ENCODE peak calls at places on chromosome 21, in six cellular contexts. One of them, this sample, is unnamed.

GRCh38 chr21:32386195-32386870 is 6.5 kb downstream of the URB1 start:
- DNase-seq in GM12878: no peak
- DNase-seq in H1: no peak
- DNase-seq in HepG2: no peak
- DNase-seq in HCT116: no peak
- DNase-seq in K562: no peak
- DNase-seq in this sample: no peak

GRCh38 chr21:43192501-43193081 is 23.8 kb downstream of the CRYAA start:
- DNase-seq in H1: no peak
- DNase-seq in K562: no peak
- DNase-seq in HCT116: no peak
- DNase-seq in HepG2: no peak
- DNase-seq in GM12878: no peak
- DNase-seq in this sample: no peak

GRCh38 chr21:43343992-43344886 is 82.7 kb downstream of the SIK1 start:
- DNase-seq in GM12878: no peak
- DNase-seq in HepG2: no peak
- DNase-seq in K562: no peak
- DNase-seq in HCT116: no peak
- DNase-seq in H1: no peak
- DNase-seq in this sample: no peak

GRCh38 chr21:15772654-15773053 is 42.9 kb downstream of the USP25 start:
- DNase-seq in HepG2: no peak
- DNase-seq in GM12878: no peak
- DNase-seq in K562: no peak
- DNase-seq in H1: no peak
- DNase-seq in HCT116: no peak
- DNase-seq in this sample: no peak

GRCh38 chr21:15171546-15171945 is 106.7 kb upstream of the NRIP1 start:
- DNase-seq in K562: no peak
- DNase-seq in GM12878: no peak
- DNase-seq in H1: no peak
- DNase-seq in HepG2: no peak
- DNase-seq in HCT116: no peak
- DNase-seq in this sample: no peak

GRCh38 chr21:18000961-18001522 is 181.9 kb upstream of the C21orf91 start:
- DNase-seq in K562: peak; percentile 4
- DNase-seq in HCT116: no peak
- DNase-seq in H1: no peak
- DNase-seq in HepG2: peak; percentile 0
- DNase-seq in GM12878: no peak
- DNase-seq in this sample: no peak

GRCh38 chr21:16402752-16403151 is 673.0 kb downstream of the USP25 start:
- DNase-seq in K562: no peak
- DNase-seq in HepG2: no peak
- DNase-seq in HCT116: no peak
- DNase-seq in GM12878: no peak
- DNase-seq in H1: no peak
- DNase-seq in this sample: no peak

GRCh38 chr21:36718951-36719501 is 20.1 kb downstream of the SIM2 start:
- DNase-seq in H1: no peak
- DNase-seq in GM12878: no peak
- DNase-seq in K562: peak; percentile 56
- DNase-seq in HepG2: peak; percentile 53
- DNase-seq in HCT116: peak; percentile 52
- DNase-seq in this sample: no peak

GRCh38 chr21:15506086-15506485 is 223.7 kb upstream of the USP25 start:
- DNase-seq in HCT116: no peak
- DNase-seq in H1: no peak
- DNase-seq in HepG2: no peak
- DNase-seq in GM12878: no peak
- DNase-seq in K562: no peak
- DNase-seq in this sample: no peak

GRCh38 chr21:34511787-34512451 is at the start of gene KCNE1:
- DNase-seq in HCT116: no peak
- DNase-seq in H1: no peak
- DNase-seq in K562: no peak
- DNase-seq in HepG2: no peak
- DNase-seq in GM12878: no peak
- DNase-seq in this sample: no peak
- TF ChIP-seq ZNF274 in HCT116: no peak
- TF ChIP-seq ZNF274 in H1: no peak
- TF ChIP-seq ZNF274 in K562: no peak
- TF ChIP-seq ZNF274 in HepG2: no peak
- TF ChIP-seq ZNF274 in GM12878: no peak
- TF ChIP-seq ZNF274 in this sample: no peak

GRCh38 chr21:29305068-29305467 is 6.3 kb downstream of the BACH1 start:
- DNase-seq in HepG2: no peak
- DNase-seq in HCT116: no peak
- DNase-seq in H1: no peak
- DNase-seq in K562: no peak
- DNase-seq in GM12878: no peak
- DNase-seq in this sample: no peak
- H3K4me3 ChIP-seq in HepG2: no peak overlapping the region
- H3K4me3 ChIP-seq in HCT116: no peak overlapping the region
- H3K4me3 ChIP-seq in H1: no peak overlapping the region
- H3K4me3 ChIP-seq in K562: no peak overlapping the region
- H3K4me3 ChIP-seq in GM12878: no peak overlapping the region
- H3K4me3 ChIP-seq in this sample: no peak overlapping the region

GRCh38 chr21:46516068-46516467 is 57.4 kb downstream of the DIP2A start:
- DNase-seq in GM12878: no peak
- DNase-seq in H1: no peak
- DNase-seq in HepG2: no peak
- DNase-seq in K562: no peak
- DNase-seq in HCT116: no peak
- DNase-seq in this sample: no peak

GRCh38 chr21:46509760-46510159 is 51.1 kb downstream of the DIP2A start:
- DNase-seq in HepG2: peak; percentile 87
- DNase-seq in HCT116: peak; percentile 18
- DNase-seq in K562: no peak
- DNase-seq in GM12878: no peak
- DNase-seq in H1: no peak
- DNase-seq in this sample: no peak

GRCh38 chr21:46517361-46517760 is 58.7 kb downstream of the DIP2A start:
- DNase-seq in HepG2: no peak
- DNase-seq in GM12878: no peak
- DNase-seq in H1: no peak
- DNase-seq in K562: no peak
- DNase-seq in HCT116: no peak
- DNase-seq in this sample: no peak

GRCh38 chr21:46518983-46519583 is 60.4 kb downstream of the DIP2A start:
- DNase-seq in GM12878: no peak
- DNase-seq in H1: no peak
- DNase-seq in HCT116: no peak
- DNase-seq in HepG2: no peak
- DNase-seq in K562: peak; percentile 88
- DNase-seq in this sample: no peak

GRCh38 chr21:46515109-46515508 is 56.4 kb downstream of the DIP2A start:
- DNase-seq in HepG2: no peak
- DNase-seq in K562: no peak
- DNase-seq in HCT116: no peak
- DNase-seq in H1: no peak
- DNase-seq in GM12878: no peak
- DNase-seq in this sample: no peak
- TF ChIP-seq ZNF274 in HepG2: no peak
- TF ChIP-seq ZNF274 in K562: no peak
- TF ChIP-seq ZNF274 in HCT116: no peak
- TF ChIP-seq ZNF274 in H1: no peak
- TF ChIP-seq ZNF274 in GM12878: no peak
- TF ChIP-seq ZNF274 in this sample: no peak

GRCh38 chr21:41952568-41953248 is 1.1 kb downstream of the C2CD2 start:
- DNase-seq in GM12878: no peak
- DNase-seq in K562: no peak
- DNase-seq in HCT116: no peak
- DNase-seq in HepG2: no peak
- DNase-seq in H1: no peak
- DNase-seq in this sample: no peak

GRCh38 chr21:41950941-41951408 is 2.8 kb downstream of the C2CD2 start:
- DNase-seq in H1: no peak
- DNase-seq in K562: no peak
- DNase-seq in HCT116: no peak
- DNase-seq in GM12878: no peak
- DNase-seq in HepG2: no peak
- DNase-seq in this sample: peak; percentile 49

GRCh38 chr21:41953831-41954653 is at the start of gene C2CD2:
- DNase-seq in HCT116: no peak
- DNase-seq in K562: peak; percentile 89
- DNase-seq in HepG2: peak; percentile 55
- DNase-seq in H1: peak; percentile 80
- DNase-seq in GM12878: no peak
- DNase-seq in this sample: peak; percentile 60

GRCh38 chr21:41953249-41953830 is 478 bp downstream of the C2CD2 start:
- DNase-seq in GM12878: no peak
- DNase-seq in K562: peak; percentile 47
- DNase-seq in HepG2: no peak
- DNase-seq in HCT116: no peak
- DNase-seq in H1: no peak
- DNase-seq in this sample: no peak

DNA sequence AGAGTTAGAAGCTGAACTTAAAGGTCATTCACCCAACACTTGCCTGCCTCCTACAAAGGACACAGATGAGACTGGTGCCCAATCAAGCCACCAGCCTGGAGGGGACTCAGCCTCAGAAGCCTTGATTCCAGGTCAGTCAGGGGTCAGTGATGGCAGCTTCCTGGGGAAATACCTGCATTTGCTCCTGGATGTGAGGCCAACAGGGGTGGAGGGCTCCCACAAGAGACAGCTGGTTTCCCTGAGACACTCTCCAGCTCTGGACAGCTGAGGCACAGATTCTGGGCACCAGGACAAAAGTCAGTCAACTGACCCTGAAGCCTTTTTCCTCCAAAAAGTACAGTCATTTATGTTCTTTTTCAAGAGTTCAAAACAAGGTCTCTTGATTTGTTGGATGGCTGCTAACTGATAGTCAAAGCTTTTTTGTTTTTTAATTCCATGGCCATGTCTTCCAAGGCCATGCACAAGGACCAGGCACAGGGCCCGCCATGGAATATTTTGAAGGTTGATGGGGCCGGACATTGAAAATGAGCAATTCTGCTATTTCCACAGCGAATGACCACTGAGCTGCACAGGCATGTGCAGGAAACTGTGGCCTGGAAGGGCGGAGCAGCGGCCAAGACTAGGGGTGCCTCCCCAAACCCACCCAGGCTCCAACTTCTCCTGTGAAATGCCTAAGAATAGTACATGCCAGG is 1.8 kb downstream of the C2CD2 start:
- DNase-seq in K562: no peak
- DNase-seq in GM12878: no peak
- DNase-seq in H1: no peak
- DNase-seq in HepG2: no peak
- DNase-seq in HCT116: no peak
- DNase-seq in this sample: no peak
- H3K4me3 ChIP-seq in K562: no peak overlapping the region
- H3K4me3 ChIP-seq in GM12878: peak overlapping the region; percentile 78
- H3K4me3 ChIP-seq in H1: peak overlapping the region; percentile 79
- H3K4me3 ChIP-seq in HepG2: peak overlapping the region; percentile 54
- H3K4me3 ChIP-seq in HCT116: peak overlapping the region; percentile 68
- H3K4me3 ChIP-seq in this sample: no peak overlapping the region

DNA sequence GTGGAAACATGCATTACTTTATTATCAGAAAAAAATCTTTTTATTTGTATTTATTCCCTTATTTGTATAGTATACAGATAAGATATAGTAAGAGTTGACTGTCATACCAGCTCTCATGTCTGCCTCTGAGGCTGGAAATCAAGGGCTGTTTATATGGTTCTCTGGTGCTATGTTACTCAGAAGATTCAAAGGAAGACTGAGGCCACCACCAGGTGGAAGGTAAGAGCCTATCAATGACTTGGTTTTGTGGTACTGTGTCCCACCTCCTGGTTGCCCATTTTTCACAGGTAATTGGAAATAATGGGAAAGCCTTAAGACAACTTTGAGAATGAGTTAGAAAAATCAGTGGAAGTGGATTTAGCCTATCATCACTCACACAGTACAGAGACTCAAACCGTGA is 342.1 kb downstream of the DSCAM start:
- DNase-seq in HepG2: no peak
- DNase-seq in H1: no peak
- DNase-seq in K562: no peak
- DNase-seq in HCT116: no peak
- DNase-seq in GM12878: no peak
- DNase-seq in this sample: no peak
- TF ChIP-seq ZNF274 in HepG2: no peak
- TF ChIP-seq ZNF274 in H1: no peak
- TF ChIP-seq ZNF274 in K562: no peak
- TF ChIP-seq ZNF274 in HCT116: no peak
- TF ChIP-seq ZNF274 in GM12878: no peak
- TF ChIP-seq ZNF274 in this sample: no peak

GRCh38 chr21:39863111-39863510 is 4.1 kb upstream of the PCP4 start:
- DNase-seq in K562: no peak
- DNase-seq in H1: no peak
- DNase-seq in HepG2: no peak
- DNase-seq in HCT116: no peak
- DNase-seq in GM12878: no peak
- DNase-seq in this sample: no peak
- H3K4me3 ChIP-seq in K562: no peak overlapping the region
- H3K4me3 ChIP-seq in H1: no peak overlapping the region
- H3K4me3 ChIP-seq in HepG2: no peak overlapping the region
- H3K4me3 ChIP-seq in HCT116: no peak overlapping the region
- H3K4me3 ChIP-seq in GM12878: no peak overlapping the region
- H3K4me3 ChIP-seq in this sample: no peak overlapping the region

GRCh38 chr21:44413566-44414290 is 41.6 kb upstream of the LRRC3 start:
- DNase-seq in GM12878: no peak
- DNase-seq in K562: no peak
- DNase-seq in HepG2: no peak
- DNase-seq in HCT116: no peak
- DNase-seq in H1: no peak
- DNase-seq in this sample: no peak
- TF ChIP-seq ZNF274 in GM12878: no peak
- TF ChIP-seq ZNF274 in K562: no peak
- TF ChIP-seq ZNF274 in HepG2: no peak
- TF ChIP-seq ZNF274 in HCT116: no peak
- TF ChIP-seq ZNF274 in H1: no peak
- TF ChIP-seq ZNF274 in this sample: no peak

GRCh38 chr21:41752231-41752681 is 14.6 kb downstream of the RIPK4 start:
- DNase-seq in HepG2: no peak
- DNase-seq in HCT116: no peak
- DNase-seq in H1: no peak
- DNase-seq in GM12878: no peak
- DNase-seq in K562: peak; percentile 9
- DNase-seq in this sample: no peak

GRCh38 chr21:41749286-41749685 is 17.6 kb downstream of the RIPK4 start:
- DNase-seq in HepG2: no peak
- DNase-seq in H1: no peak
- DNase-seq in GM12878: no peak
- DNase-seq in HCT116: no peak
- DNase-seq in K562: no peak
- DNase-seq in this sample: no peak

GRCh38 chr21:41750051-41750450 is 16.8 kb downstream of the RIPK4 start:
- DNase-seq in HepG2: no peak
- DNase-seq in K562: no peak
- DNase-seq in GM12878: no peak
- DNase-seq in HCT116: no peak
- DNase-seq in H1: no peak
- DNase-seq in this sample: no peak

GRCh38 chr21:41751621-41752020 is 15.2 kb downstream of the RIPK4 start:
- DNase-seq in K562: no peak
- DNase-seq in GM12878: no peak
- DNase-seq in H1: no peak
- DNase-seq in HCT116: no peak
- DNase-seq in HepG2: no peak
- DNase-seq in this sample: no peak

GRCh38 chr21:41750532-41751151 is 16.2 kb downstream of the RIPK4 start:
- DNase-seq in GM12878: no peak
- DNase-seq in H1: no peak
- DNase-seq in HepG2: peak; percentile 85
- DNase-seq in K562: no peak
- DNase-seq in HCT116: no peak
- DNase-seq in this sample: no peak
- H3K4me3 ChIP-seq in GM12878: no peak overlapping the region
- H3K4me3 ChIP-seq in H1: no peak overlapping the region
- H3K4me3 ChIP-seq in HepG2: no peak overlapping the region
- H3K4me3 ChIP-seq in K562: no peak overlapping the region
- H3K4me3 ChIP-seq in HCT116: no peak overlapping the region
- H3K4me3 ChIP-seq in this sample: no peak overlapping the region